ENCODE peak calls at places on chromosomes 16 and 17, in eight cellular contexts. One of them, this sample, is unnamed.

GRCh38 chr16:75263291-75263962 is 12.0 kb upstream of the BCAR1 start:
- DNase-seq in NB4: no peak
- DNase-seq in right atrium auricular region: no peak
- DNase-seq in astrocyte of the spinal cord: no peak
- DNase-seq in heart right ventricle: no peak
- DNase-seq in body of pancreas: no peak
- DNase-seq in GM12878: no peak
- DNase-seq in AG09309: no peak
- DNase-seq in this sample: no peak

GRCh38 chr16:67393111-67393789 is at the start of gene TPPP3:
- DNase-seq in NB4: no peak
- DNase-seq in right atrium auricular region: peak
- DNase-seq in astrocyte of the spinal cord: peak
- DNase-seq in heart right ventricle: peak
- DNase-seq in body of pancreas: peak
- DNase-seq in GM12878: no peak
- DNase-seq in AG09309: no peak
- DNase-seq in this sample: no peak

GRCh38 chr17:34709108-34709779 is 129.9 kb downstream of the TMEM132E start:
- DNase-seq in NB4: no peak
- DNase-seq in right atrium auricular region: no peak
- DNase-seq in astrocyte of the spinal cord: no peak
- DNase-seq in heart right ventricle: no peak
- DNase-seq in body of pancreas: no peak
- DNase-seq in GM12878: no peak
- DNase-seq in AG09309: no peak
- DNase-seq in this sample: no peak

GRCh38 chr17:79657861-79658810 is 47.3 kb upstream of the RBFOX3 start:
- DNase-seq in NB4: no peak
- DNase-seq in right atrium auricular region: peak
- DNase-seq in astrocyte of the spinal cord: no peak
- DNase-seq in heart right ventricle: no peak
- DNase-seq in body of pancreas: no peak
- DNase-seq in GM12878: no peak
- DNase-seq in AG09309: no peak
- DNase-seq in this sample: no peak

GRCh38 chr17:82933006-82933310 is 93.1 kb upstream of the ZNF750 start:
- DNase-seq in NB4: no peak
- DNase-seq in right atrium auricular region: no peak
- DNase-seq in astrocyte of the spinal cord: no peak
- DNase-seq in heart right ventricle: no peak
- DNase-seq in body of pancreas: peak
- DNase-seq in GM12878: no peak
- DNase-seq in AG09309: no peak
- DNase-seq in this sample: no peak

GRCh38 chr16:1645914-1646525 is 32.1 kb upstream of the JPT2 start:
- DNase-seq in NB4: peak
- DNase-seq in right atrium auricular region: no peak
- DNase-seq in astrocyte of the spinal cord: peak
- DNase-seq in heart right ventricle: no peak
- DNase-seq in body of pancreas: no peak
- DNase-seq in GM12878: no peak
- DNase-seq in AG09309: no peak
- DNase-seq in this sample: no peak

GRCh38 chr17:5825717-5826330 is 241.5 kb upstream of the NLRP1 start:
- DNase-seq in NB4: no peak
- DNase-seq in right atrium auricular region: no peak
- DNase-seq in astrocyte of the spinal cord: peak
- DNase-seq in heart right ventricle: no peak
- DNase-seq in body of pancreas: no peak
- DNase-seq in GM12878: no peak
- DNase-seq in AG09309: no peak
- DNase-seq in this sample: no peak

GRCh38 chr17:74566132-74566753 is 1.1 kb downstream of the CD300H start:
- DNase-seq in NB4: peak
- DNase-seq in right atrium auricular region: no peak
- DNase-seq in astrocyte of the spinal cord: no peak
- DNase-seq in heart right ventricle: no peak
- DNase-seq in body of pancreas: peak
- DNase-seq in GM12878: no peak
- DNase-seq in AG09309: no peak
- DNase-seq in this sample: peak

GRCh38 chr16:6374816-6375215 is 957.8 kb upstream of the RBFOX1 start:
- DNase-seq in NB4: no peak
- DNase-seq in right atrium auricular region: no peak
- DNase-seq in astrocyte of the spinal cord: no peak
- DNase-seq in heart right ventricle: no peak
- DNase-seq in body of pancreas: no peak
- DNase-seq in GM12878: no peak
- DNase-seq in AG09309: no peak
- DNase-seq in this sample: no peak

GRCh38 chr17:79792984-79793923 is 3.6 kb downstream of the CBX8 start:
- DNase-seq in NB4: no peak
- DNase-seq in right atrium auricular region: no peak
- DNase-seq in astrocyte of the spinal cord: peak
- DNase-seq in heart right ventricle: no peak
- DNase-seq in body of pancreas: no peak
- DNase-seq in GM12878: no peak
- DNase-seq in AG09309: peak
- DNase-seq in this sample: no peak

GRCh38 chr16:62392698-62393097 is 356.5 kb upstream of the CDH8 start:
- DNase-seq in NB4: no peak
- DNase-seq in right atrium auricular region: no peak
- DNase-seq in astrocyte of the spinal cord: no peak
- DNase-seq in heart right ventricle: no peak
- DNase-seq in body of pancreas: no peak
- DNase-seq in GM12878: no peak
- DNase-seq in AG09309: no peak
- DNase-seq in this sample: no peak

GRCh38 chr16:65044861-65045260 is 77.0 kb downstream of the CDH11 start:
- DNase-seq in NB4: no peak
- DNase-seq in right atrium auricular region: no peak
- DNase-seq in astrocyte of the spinal cord: peak
- DNase-seq in heart right ventricle: no peak
- DNase-seq in body of pancreas: no peak
- DNase-seq in GM12878: no peak
- DNase-seq in AG09309: peak
- DNase-seq in this sample: no peak

GRCh38 chr17:59002848-59003247 is 103.8 kb downstream of the TRIM37 start:
- DNase-seq in NB4: peak
- DNase-seq in right atrium auricular region: no peak
- DNase-seq in astrocyte of the spinal cord: no peak
- DNase-seq in heart right ventricle: no peak
- DNase-seq in body of pancreas: no peak
- DNase-seq in GM12878: no peak
- DNase-seq in AG09309: no peak
- DNase-seq in this sample: no peak

GRCh38 chr17:58936295-58936694 is 170.4 kb downstream of the TRIM37 start:
- DNase-seq in NB4: no peak
- DNase-seq in right atrium auricular region: no peak
- DNase-seq in astrocyte of the spinal cord: no peak
- DNase-seq in heart right ventricle: no peak
- DNase-seq in body of pancreas: no peak
- DNase-seq in GM12878: no peak
- DNase-seq in AG09309: no peak
- DNase-seq in this sample: no peak

GRCh38 chr16:48950184-48950583 is 331.5 kb downstream of the CBLN1 start:
- DNase-seq in NB4: no peak
- DNase-seq in right atrium auricular region: no peak
- DNase-seq in astrocyte of the spinal cord: no peak
- DNase-seq in heart right ventricle: no peak
- DNase-seq in body of pancreas: no peak
- DNase-seq in GM12878: no peak
- DNase-seq in AG09309: no peak
- DNase-seq in this sample: no peak

GRCh38 chr16:31052131-31052530 is 18.8 kb downstream of the STX4 start:
- DNase-seq in NB4: peak
- DNase-seq in right atrium auricular region: peak
- DNase-seq in astrocyte of the spinal cord: peak
- DNase-seq in heart right ventricle: no peak
- DNase-seq in body of pancreas: no peak
- DNase-seq in GM12878: no peak
- DNase-seq in AG09309: peak
- DNase-seq in this sample: no peak

GRCh38 chr16:48609453-48610023 is 442 bp downstream of the N4BP1 start:
- DNase-seq in NB4: peak
- DNase-seq in right atrium auricular region: no peak
- DNase-seq in astrocyte of the spinal cord: peak
- DNase-seq in heart right ventricle: peak
- DNase-seq in body of pancreas: peak
- DNase-seq in GM12878: no peak
- DNase-seq in AG09309: no peak
- DNase-seq in this sample: no peak

DNA sequence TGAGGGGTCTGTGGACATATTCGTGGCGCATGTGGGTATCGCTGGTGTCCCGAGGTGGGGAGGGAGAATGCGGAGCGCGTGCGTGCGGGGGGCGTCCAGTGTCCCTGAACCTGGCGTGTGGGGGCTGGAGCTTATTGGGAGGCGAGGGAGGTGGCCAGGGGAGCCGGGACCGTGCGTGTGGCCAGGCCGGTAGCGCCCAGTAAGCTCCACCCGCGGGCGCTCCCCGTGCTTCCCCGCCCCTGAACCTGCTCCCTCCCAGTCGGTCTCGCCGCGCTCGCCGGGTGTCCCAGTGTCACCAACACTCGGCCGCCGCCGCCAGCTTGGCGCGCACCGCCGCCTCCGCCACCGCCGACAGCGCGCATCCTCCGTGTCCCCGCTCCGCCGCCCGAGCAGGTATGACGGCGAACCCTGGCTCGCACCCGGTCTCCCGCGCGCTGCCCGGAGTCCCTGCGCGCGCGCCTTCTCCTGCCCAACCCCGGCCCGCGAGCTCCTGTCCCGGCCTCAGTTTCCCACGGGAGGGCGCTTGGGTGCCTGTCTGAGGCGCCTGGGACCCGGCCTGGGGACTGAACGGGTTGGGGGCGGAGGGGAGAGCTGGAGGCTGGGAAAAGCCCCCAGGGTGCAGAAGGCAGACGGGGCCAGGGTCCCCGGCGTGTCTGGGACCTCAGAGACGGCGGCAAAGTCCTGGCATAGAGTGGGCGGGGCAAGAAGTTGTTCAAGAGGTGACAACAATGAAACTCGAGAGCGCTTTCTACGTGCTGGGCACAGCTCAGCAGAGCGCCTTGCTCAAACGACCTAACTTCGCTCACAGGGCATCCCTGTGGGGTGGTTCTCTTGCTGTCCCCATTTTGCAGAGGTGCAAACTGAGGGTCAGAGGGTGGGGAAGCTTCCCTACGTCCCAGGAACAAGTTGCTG is at the start of gene SCNN1B:
- DNase-seq in NB4: no peak
- DNase-seq in right atrium auricular region: no peak
- DNase-seq in astrocyte of the spinal cord: no peak
- DNase-seq in heart right ventricle: peak
- DNase-seq in body of pancreas: no peak
- DNase-seq in GM12878: no peak
- DNase-seq in AG09309: no peak
- DNase-seq in this sample: no peak
- TF ChIP-seq CTCF in NB4: no peak
- TF ChIP-seq CTCF in right atrium auricular region: no peak
- TF ChIP-seq CTCF in astrocyte of the spinal cord: no peak
- TF ChIP-seq CTCF in heart right ventricle: no peak
- TF ChIP-seq CTCF in body of pancreas: no peak
- TF ChIP-seq CTCF in GM12878: no peak
- TF ChIP-seq CTCF in AG09309: no peak
- TF ChIP-seq CTCF in this sample: no peak

DNA sequence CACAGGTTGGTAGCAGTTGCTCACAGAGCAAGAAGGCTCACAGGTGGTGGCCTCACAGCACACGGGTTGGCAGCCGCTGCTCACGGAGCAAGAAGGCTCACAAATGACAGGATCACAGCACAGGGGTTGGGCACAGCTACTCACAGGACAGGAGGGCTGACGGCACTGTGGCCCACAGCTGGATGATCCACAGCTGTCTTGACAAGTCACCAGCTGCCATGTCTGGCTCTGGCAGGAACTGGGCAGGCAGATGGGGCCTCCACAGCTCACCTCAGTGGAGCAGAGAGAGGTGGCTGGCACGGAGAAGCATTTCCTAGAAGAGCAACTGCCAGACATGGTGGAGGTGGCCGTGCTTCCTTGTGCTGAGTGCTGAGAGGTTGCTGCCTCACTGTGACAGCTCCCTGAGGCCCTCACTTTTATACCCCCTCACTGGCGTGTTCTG is at the start of gene KRTAP16-1:
- DNase-seq in NB4: no peak
- DNase-seq in right atrium auricular region: no peak
- DNase-seq in astrocyte of the spinal cord: no peak
- DNase-seq in heart right ventricle: no peak
- DNase-seq in body of pancreas: no peak
- DNase-seq in GM12878: no peak
- DNase-seq in AG09309: no peak
- DNase-seq in this sample: no peak
- H3K4me3 ChIP-seq in NB4: no peak
- H3K4me3 ChIP-seq in right atrium auricular region: no peak
- H3K4me3 ChIP-seq in astrocyte of the spinal cord: no peak
- H3K4me3 ChIP-seq in heart right ventricle: peak
- H3K4me3 ChIP-seq in body of pancreas: no peak
- H3K4me3 ChIP-seq in GM12878: no peak
- H3K4me3 ChIP-seq in AG09309: no peak
- H3K4me3 ChIP-seq in this sample: no peak

GRCh38 chr17:31696184-31696602 is 162.9 kb downstream of the COPRS start:
- DNase-seq in NB4: no peak
- DNase-seq in right atrium auricular region: peak
- DNase-seq in astrocyte of the spinal cord: peak
- DNase-seq in heart right ventricle: peak
- DNase-seq in body of pancreas: peak
- DNase-seq in GM12878: no peak
- DNase-seq in AG09309: peak
- DNase-seq in this sample: no peak
- TF ChIP-seq CTCF in NB4: no peak
- TF ChIP-seq CTCF in right atrium auricular region: no peak
- TF ChIP-seq CTCF in astrocyte of the spinal cord: peak
- TF ChIP-seq CTCF in heart right ventricle: peak
- TF ChIP-seq CTCF in body of pancreas: no peak
- TF ChIP-seq CTCF in GM12878: no peak
- TF ChIP-seq CTCF in AG09309: peak
- TF ChIP-seq CTCF in this sample: no peak

DNA sequence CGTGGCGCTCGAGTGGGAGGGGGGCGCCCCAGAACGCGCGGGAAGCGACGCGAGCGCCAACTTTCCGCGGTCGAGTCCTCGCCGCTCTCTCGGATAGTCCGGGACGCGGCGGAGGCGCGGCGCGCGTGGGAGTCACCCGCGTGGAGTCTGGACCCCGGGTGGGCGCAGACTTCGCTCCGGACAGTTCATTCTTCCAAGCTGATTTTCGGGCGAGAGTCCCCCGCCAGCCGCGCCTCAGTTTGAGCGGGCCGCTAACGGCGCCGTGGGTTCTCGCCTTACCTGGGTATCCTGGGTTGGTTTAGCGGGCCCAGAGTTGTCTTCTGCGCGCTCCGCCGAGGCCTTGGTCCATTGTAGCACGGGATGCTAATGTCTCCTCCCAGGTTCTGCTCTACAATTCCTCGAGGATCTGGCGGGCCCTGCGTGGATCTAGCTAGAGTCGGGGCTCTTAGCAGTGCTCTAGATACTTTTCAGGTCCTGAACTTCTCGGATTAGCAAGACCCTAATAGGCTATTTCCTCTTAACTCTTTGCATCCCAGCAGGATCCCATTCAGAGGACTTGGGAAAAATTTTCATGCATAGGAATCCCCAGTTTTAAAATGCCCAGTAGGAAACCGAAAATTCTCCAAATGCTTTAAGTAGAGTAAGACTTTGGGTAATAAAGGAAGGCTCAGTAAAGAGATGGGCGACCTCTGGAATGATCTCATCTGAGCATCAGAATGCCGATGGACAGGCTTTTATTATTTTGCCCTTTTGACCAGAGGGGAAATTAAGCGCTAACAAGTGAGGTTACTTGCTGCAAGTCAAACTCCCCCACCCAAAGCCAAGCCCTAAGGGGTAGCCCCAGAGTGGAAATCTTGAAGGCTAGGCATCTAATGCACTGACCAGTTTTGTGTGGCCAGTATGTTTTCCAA is 527 bp upstream of the GJC1 start:
- DNase-seq in NB4: no peak
- DNase-seq in right atrium auricular region: no peak
- DNase-seq in astrocyte of the spinal cord: peak
- DNase-seq in heart right ventricle: peak
- DNase-seq in body of pancreas: no peak
- DNase-seq in GM12878: no peak
- DNase-seq in AG09309: no peak
- DNase-seq in this sample: no peak
- H3K4me3 ChIP-seq in NB4: no peak
- H3K4me3 ChIP-seq in right atrium auricular region: peak
- H3K4me3 ChIP-seq in astrocyte of the spinal cord: peak
- H3K4me3 ChIP-seq in heart right ventricle: peak
- H3K4me3 ChIP-seq in body of pancreas: no peak
- H3K4me3 ChIP-seq in GM12878: no peak
- H3K4me3 ChIP-seq in AG09309: peak
- H3K4me3 ChIP-seq in this sample: peak